ENCODE peak calls at places on chromosome 19, in nine cellular contexts. R is activated naive CD4-positive, alpha-beta T cell treated with anti-CD3 and anti-CD28 coated beads, Interleukin-2, amount 10 ng/mL, durations not matched to agents 7 days and 5 days; A is GM12865; E is stimulated activated CD8-positive, alpha-beta memory T cell treated with anti-CD3 and anti-CD28 coated beads, Interleukin-15, amount 100 ng/mL, for 24 hours; M is HCEC 1CT; Y is neural crest cell; L is Daoy; H is GM12892; K is fibroblast of villous mesenchyme. F is an unnamed sample.

GRCh38 chr19:54302252-54302651 is 10.7 kb downstream of the LILRA5 start:
- DNase-seq in K (no peak), R (no peak), A (no peak), L (no peak), Y (no peak), M (no peak), H (no peak), E (no peak), F (no peak)

GRCh38 chr19:17352608-17353280 is 15.4 kb downstream of the GTPBP3 start:
- DNase-seq in M (no peak), K (no peak), H (no peak), R (no peak), L (no peak), E (no peak), A (no peak), Y (no peak), F (no peak)

GRCh38 chr19:10290439-10290875 is 705 bp downstream of the ICAM5 start:
- DNase-seq in Y (no peak), H (no peak), K (peak), L (peak), M (no peak), E (no peak), R (no peak), A (no peak), F (no peak)

GRCh38 chr19:13764101-13764807 is at the start of gene MRI1:
- DNase-seq in M (peak), A (peak), Y (peak), H (peak), R (peak), L (peak), E (peak), K (peak), F (peak)

GRCh38 chr19:6141217-6141616 is 5.8 kb downstream of the ACSBG2 start:
- DNase-seq in M (no peak), A (no peak), K (no peak), L (no peak), H (no peak), Y (no peak), E (no peak), R (no peak), F (no peak)

GRCh38 chr19:10027158-10027997 is 14.1 kb downstream of the RDH8 start:
- DNase-seq in A (peak), E (peak), M (peak), L (peak), K (peak), R (peak), H (peak), Y (peak), F (peak)

GRCh38 chr19:41957161-41957837 is 1.8 kb downstream of the RABAC1 start:
- DNase-seq in E (no peak), Y (no peak), R (no peak), H (no peak), A (no peak), L (no peak), M (no peak), K (no peak), F (no peak)

GRCh38 chr19:57078802-57079201 is 41.0 kb upstream of the USP29 start:
- DNase-seq in E (no peak), R (no peak), H (no peak), K (no peak), L (no peak), A (no peak), Y (no peak), M (no peak), F (no peak)

GRCh38 chr19:56806639-56807038 is 33.9 kb downstream of the PEG3 start:
- DNase-seq in H (no peak), Y (no peak), E (no peak), L (no peak), K (no peak), M (no peak), R (no peak), A (no peak), F (no peak)

GRCh38 chr19:45114116-45114515 is 21.1 kb downstream of the PPP1R37 start:
- DNase-seq in M (no peak), E (no peak), K (no peak), L (no peak), A (no peak), Y (no peak), R (no peak), H (no peak), F (no peak)

GRCh38 chr19:17075860-17076538 is 422 bp downstream of the MYO9B start:
- DNase-seq in L (peak), H (no peak), E (peak), M (peak), Y (no peak), K (peak), A (peak), R (peak), F (no peak)

GRCh38 chr19:369876-370275 is 25.3 kb upstream of the MIER2 start:
- DNase-seq in K (no peak), L (no peak), A (no peak), Y (no peak), E (no peak), R (no peak), M (no peak), H (no peak), F (no peak)

F was measured in progenitor cell of endocrine pancreas.